ENCODE peak calls at places on chromosomes 7 and 10, in five cellular contexts. C, B, Q, G and T are unnamed samples.
A peak's percentile ranks its signal among the peaks of the same experiment; 100 is the strongest.

GRCh38 chr7:139572704-139573395 is 49.4 kb downstream of the CLEC2L start:
- DNase-seq in C (no peak), B (no peak), Q (no peak), G (no peak), T (no peak)

GRCh38 chr10:130003787-130004613 is 39.9 kb upstream of the EBF3 start:
- DNase-seq in C (no peak), B (no peak), Q (no peak), G (no peak), T (no peak)

GRCh38 chr7:124085168-124085567 is 52.3 kb upstream of the TMEM229A start:
- DNase-seq in C (no peak), B (no peak), Q (no peak), G (no peak), T (no peak)

GRCh38 chr7:6164491-6164890 is 107.9 kb downstream of the CYTH3 start:
- DNase-seq in C (no peak), B (peak; percentile 65), Q (no peak), G (peak; percentile 46), T (peak; percentile 37)

GRCh38 chr10:69356187-69356586 is 60.5 kb downstream of the TACR2 start:
- DNase-seq in C (no peak), B (no peak), Q (no peak), G (no peak), T (no peak)

GRCh38 chr10:63935705-63936104 is 414.5 kb downstream of the REEP3 start:
- DNase-seq in C (no peak), B (no peak), Q (no peak), G (no peak), T (peak; percentile 13)

GRCh38 chr7:102473271-102473991 is 5.3 kb downstream of the POLR2J start:
- DNase-seq in C (no peak), B (peak; percentile 4), Q (no peak), G (no peak), T (no peak)

GRCh38 chr10:34489973-34490372 is 325.1 kb downstream of the PARD3 start:
- DNase-seq in C (no peak), B (no peak), Q (no peak), G (no peak), T (peak; percentile 27)

GRCh38 chr7:88169717-88170320 is 50.0 kb downstream of the SRI start:
- DNase-seq in C (peak; percentile 10), B (no peak), Q (no peak), G (peak; percentile 9), T (peak; percentile 11)

GRCh38 chr10:119205926-119206602 is 1.3 kb upstream of the GRK5 start:
- DNase-seq in C (peak; percentile 83), B (peak; percentile 38), Q (no peak), G (peak; percentile 26), T (peak; percentile 69)

GRCh38 chr7:34622182-34622581 is 35.8 kb upstream of the NPSR1 start:
- DNase-seq in C (no peak), B (no peak), Q (no peak), G (no peak), T (no peak)

GRCh38 chr7:26199301-26200112 is 1.0 kb downstream of the HNRNPA2B1 start:
- DNase-seq in C (no peak), B (peak; percentile 46), Q (no peak), G (peak; percentile 33), T (peak; percentile 71)

GRCh38 chr10:79345241-79346011 is 1.8 kb upstream of the PPIF start:
- DNase-seq in C (no peak), B (no peak), Q (no peak), G (no peak), T (no peak)

GRCh38 chr7:54743580-54743979 is 15.4 kb downstream of the SEC61G start:
- DNase-seq in C (no peak), B (no peak), Q (no peak), G (no peak), T (no peak)

GRCh38 chr7:83413831-83414230 is 235.1 kb downstream of the SEMA3E start:
- DNase-seq in C (no peak), B (no peak), Q (no peak), G (no peak), T (no peak)

GRCh38 chr7:9302436-9302835 is 869.0 kb downstream of the NXPH1 start:
- DNase-seq in C (no peak), B (no peak), Q (no peak), G (no peak), T (no peak)

GRCh38 chr10:19811517-19811916 is 4.7 kb upstream of the PLXDC2 start:
- DNase-seq in C (peak; percentile 13), B (peak; percentile 24), Q (no peak), G (no peak), T (no peak)

GRCh38 chr10:91287276-91287675 is 66.8 kb downstream of the PCGF5 start:
- DNase-seq in C (no peak), B (no peak), Q (no peak), G (no peak), T (no peak)

GRCh38 chr7:1288996-1289551 is 56.4 kb downstream of the UNCX start:
- DNase-seq in C (no peak), B (no peak), Q (no peak), G (no peak), T (no peak)

GRCh38 chr10:89468625-89469024 is 54.3 kb downstream of the IFIT5 start:
- DNase-seq in C (no peak), B (no peak), Q (no peak), G (no peak), T (no peak)

GRCh38 chr7:20408467-20408826 is 77.7 kb downstream of the ITGB8 start:
- DNase-seq in C (no peak), B (no peak), Q (no peak), G (no peak), T (no peak)

GRCh38 chr7:37683263-37684120 is at the start of gene GPR141:
- DNase-seq in C (no peak), B (no peak), Q (peak; percentile 93), G (no peak), T (no peak)

GRCh38 chr7:101743241-101743994 is 74.0 kb upstream of the CUX1 start:
- DNase-seq in C (no peak), B (peak; percentile 81), Q (no peak), G (peak; percentile 89), T (peak; percentile 65)

GRCh38 chr7:87480386-87480785 is 4.9 kb upstream of the ABCB4 start:
- DNase-seq in C (no peak), B (no peak), Q (no peak), G (no peak), T (no peak)

GRCh38 chr7:90994601-90995000 is 269.6 kb upstream of the FZD1 start:
- DNase-seq in C (no peak), B (no peak), Q (no peak), G (no peak), T (no peak)

GRCh38 chr7:51354897-51355296 is 38.3 kb upstream of the COBL start:
- DNase-seq in C (no peak), B (peak; percentile 58), Q (no peak), G (peak; percentile 14), T (no peak)

DNA sequence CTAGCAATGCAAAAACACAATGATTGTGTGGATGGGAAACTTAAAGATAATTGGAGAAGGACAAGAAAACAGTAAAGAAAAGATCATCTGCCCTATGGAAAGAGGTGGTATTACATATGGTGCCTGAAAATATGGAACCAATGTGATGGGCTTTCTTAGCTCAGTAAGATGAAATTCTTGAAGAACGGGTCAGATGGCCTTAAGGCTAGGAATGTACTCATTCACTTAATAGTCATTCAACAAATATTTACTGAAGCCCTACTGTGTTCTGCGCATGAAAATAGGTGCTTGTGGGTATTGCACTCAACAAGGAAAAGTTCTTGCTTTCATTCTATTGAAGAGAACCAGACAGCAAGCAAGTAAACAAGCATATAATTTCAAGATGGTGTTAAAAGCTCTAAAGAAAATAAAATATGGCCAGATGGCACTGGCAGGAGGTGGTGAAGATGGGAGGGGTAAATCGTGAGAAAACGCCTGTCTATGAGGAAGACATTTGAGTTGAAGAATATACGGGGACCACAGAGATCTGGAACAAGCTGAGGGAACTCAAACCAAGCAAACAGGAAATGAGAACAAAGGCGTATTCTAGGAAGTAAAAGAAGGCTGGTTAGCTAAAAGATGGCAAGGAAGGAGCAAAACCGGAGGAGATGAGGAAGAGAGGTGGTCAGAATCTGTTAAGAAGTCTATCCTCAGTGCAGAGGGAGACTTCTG is 179.6 kb downstream of the ANK3 start:
- DNase-seq in C (no peak), B (no peak), Q (no peak), G (no peak), T (no peak)
- TF ChIP-seq ESRRA in C (no peak), B (no peak), Q (no peak), G (no peak), T (no peak)

GRCh38 chr7:103810112-103810744 is 179.2 kb downstream of the RELN start:
- DNase-seq in C (peak; percentile 59), B (no peak), Q (no peak), G (no peak), T (no peak)
- TF ChIP-seq ESRRA in C (no peak), B (no peak), Q (no peak), G (no peak), T (no peak)

DNA sequence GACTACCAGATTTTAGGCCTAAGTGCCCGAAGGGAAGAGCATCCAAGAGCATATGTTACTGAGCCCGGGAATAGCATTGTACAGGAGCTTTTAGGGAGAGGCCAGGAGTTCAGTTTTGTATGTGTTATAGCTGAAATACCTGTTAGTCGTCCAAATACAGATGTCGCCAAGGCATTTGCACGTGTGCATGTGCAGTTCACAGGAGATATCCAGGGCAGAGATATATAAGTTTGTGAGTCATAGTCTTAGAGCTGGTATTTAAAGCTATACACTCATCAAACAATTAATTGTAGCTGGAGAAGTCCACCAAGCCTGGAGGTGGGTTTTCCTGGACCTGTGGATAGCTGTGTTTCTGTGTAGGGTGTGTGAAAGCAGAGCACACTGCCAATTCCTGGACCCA is 394.0 kb upstream of the FZD8 start:
- DNase-seq in C (no peak), B (no peak), Q (no peak), G (no peak), T (no peak)
- TF ChIP-seq ESRRA in C (no peak), B (no peak), Q (no peak), G (no peak), T (no peak)

DNA sequence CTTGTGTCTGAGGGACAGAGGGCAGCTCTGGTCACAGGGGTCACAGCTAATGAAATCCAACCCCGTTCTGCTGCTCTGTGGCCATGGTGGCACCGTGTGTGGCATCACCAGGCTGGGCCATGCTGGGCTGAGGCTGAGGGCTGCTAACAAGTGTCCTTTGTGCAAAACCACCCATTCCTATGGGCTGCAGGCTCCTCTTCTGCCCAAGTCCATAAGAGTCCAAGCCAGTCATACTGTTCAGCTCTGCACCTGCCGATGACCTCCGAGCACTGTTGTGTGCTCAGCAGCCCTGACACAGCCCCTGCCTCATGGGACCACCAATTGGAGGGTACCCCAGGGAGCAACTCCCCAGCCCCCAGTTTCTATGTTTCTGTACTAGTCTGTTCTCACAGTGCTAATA is 133.1 kb downstream of the WDR11 start:
- DNase-seq in C (no peak), B (no peak), Q (no peak), G (no peak), T (no peak)
- TF ChIP-seq ESRRA in C (no peak), B (no peak), Q (no peak), G (no peak), T (no peak)

GRCh38 chr10:23344251-23344841 is at the start of gene C10orf67:
- DNase-seq in C (no peak), B (peak; percentile 49), Q (no peak), G (no peak), T (peak; percentile 10)
- TF ChIP-seq ESRRA in C (no peak), B (no peak), Q (no peak), G (no peak), T (no peak)